ENCODE peak calls at places on chromosome 3, in eight cellular contexts. W, P, Y, X, A, K, Z and O are unnamed samples.

GRCh38 chr3:50519471-50520089 is 16.1 kb upstream of the CACNA2D2 start:
- DNase-seq in K (peak; percentile 72), A (peak; percentile 64), P (peak; percentile 77), Y (no peak), X (peak; percentile 80), Z (peak; percentile 37), W (peak; percentile 50), O (no peak)

GRCh38 chr3:144162042-144162441 is 190.4 kb downstream of the DIPK2A start:
- DNase-seq in X (no peak), K (no peak), W (peak; percentile 34), Y (no peak), Z (peak; percentile 77), P (peak; percentile 93), A (no peak), O (peak; percentile 93)

GRCh38 chr3:72345237-72345878 is 502.9 kb downstream of the SHQ1 start:
- DNase-seq in Y (no peak), W (peak; percentile 42), Z (no peak), A (no peak), P (peak; percentile 22), X (no peak), K (no peak), O (no peak)

GRCh38 chr3:181075098-181075497 is 85.6 kb upstream of the DNAJC19 start:
- DNase-seq in W (no peak), K (no peak), Z (no peak), P (no peak), Y (no peak), A (no peak), X (no peak), O (no peak)

GRCh38 chr3:33047842-33048834 is 48.8 kb downstream of the GLB1 start:
- DNase-seq in Z (no peak), W (no peak), Y (no peak), K (no peak), A (no peak), X (no peak), P (no peak), O (no peak)

GRCh38 chr3:80014576-80014975 is 246.8 kb upstream of the ROBO1 start:
- DNase-seq in A (no peak), P (peak; percentile 22), X (no peak), Z (no peak), W (peak; percentile 29), Y (no peak), K (no peak), O (no peak)

GRCh38 chr3:13507791-13508339 is 27.8 kb downstream of the HDAC11 start:
- DNase-seq in X (no peak), A (no peak), P (peak; percentile 68), Y (no peak), K (peak; percentile 92), W (no peak), Z (no peak), O (no peak)

GRCh38 chr3:9915252-9916141 is 1.4 kb upstream of the IL17RC start:
- DNase-seq in Y (no peak), W (peak; percentile 71), P (peak; percentile 78), A (peak; percentile 78), X (peak; percentile 71), Z (peak; percentile 59), K (no peak), O (no peak)

GRCh38 chr3:193783166-193783896 is 190.3 kb downstream of the OPA1 start:
- DNase-seq in W (peak; percentile 43), Y (no peak), K (peak; percentile 29), X (no peak), P (peak; percentile 73), Z (no peak), A (no peak), O (no peak)

GRCh38 chr3:170500995-170501394 is 82.3 kb downstream of the CLDN11 start:
- DNase-seq in W (no peak), X (no peak), Y (no peak), K (no peak), P (no peak), Z (no peak), A (no peak), O (no peak)

GRCh38 chr3:9669720-9670432 is 20.6 kb downstream of the MTMR14 start:
- DNase-seq in X (peak; percentile 65), K (peak; percentile 29), Z (no peak), Y (no peak), P (no peak), W (peak; percentile 17), A (peak; percentile 31), O (no peak)

GRCh38 chr3:23594897-23595670 is 210.7 kb upstream of the UBE2E1 start:
- DNase-seq in K (no peak), Z (peak; percentile 66), W (peak; percentile 52), P (no peak), A (no peak), Y (no peak), X (no peak), O (no peak)

GRCh38 chr3:186609247-186609868 is 3.5 kb upstream of the AHSG start:
- DNase-seq in Y (no peak), Z (no peak), W (peak; percentile 41), X (peak; percentile 64), K (peak; percentile 42), A (no peak), P (peak; percentile 61), O (no peak)

DNA sequence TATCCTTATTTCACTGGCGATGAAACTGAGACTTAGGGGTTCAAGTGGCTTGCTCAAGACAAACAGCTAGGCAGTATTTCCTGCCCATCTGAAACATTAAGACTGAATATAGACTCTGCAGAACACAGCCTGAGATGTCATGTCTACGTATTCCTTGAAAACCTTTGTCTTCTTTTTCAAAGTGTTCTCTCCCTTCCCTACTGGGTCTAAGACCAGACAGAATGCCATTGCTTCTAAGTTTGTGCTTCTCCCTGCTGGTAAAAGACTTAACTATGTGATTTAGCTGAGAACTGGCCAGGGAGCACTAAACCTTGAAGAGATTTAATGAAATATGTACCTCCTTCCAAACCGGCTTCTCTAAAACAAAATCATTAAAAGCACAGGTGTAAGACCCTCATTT is 9.9 kb downstream of the BCL6 start:
- DNase-seq in Z (no peak), A (no peak), X (no peak), K (no peak), Y (no peak), P (no peak), W (no peak), O (no peak)
- H3K27ac ChIP-seq in Z (no peak overlapping the region), A (peak overlapping the region; percentile 13), X (no peak overlapping the region), K (no peak overlapping the region), Y (peak overlapping the region; percentile 97), P (no peak overlapping the region), W (no peak overlapping the region), O (no peak overlapping the region)

DNA sequence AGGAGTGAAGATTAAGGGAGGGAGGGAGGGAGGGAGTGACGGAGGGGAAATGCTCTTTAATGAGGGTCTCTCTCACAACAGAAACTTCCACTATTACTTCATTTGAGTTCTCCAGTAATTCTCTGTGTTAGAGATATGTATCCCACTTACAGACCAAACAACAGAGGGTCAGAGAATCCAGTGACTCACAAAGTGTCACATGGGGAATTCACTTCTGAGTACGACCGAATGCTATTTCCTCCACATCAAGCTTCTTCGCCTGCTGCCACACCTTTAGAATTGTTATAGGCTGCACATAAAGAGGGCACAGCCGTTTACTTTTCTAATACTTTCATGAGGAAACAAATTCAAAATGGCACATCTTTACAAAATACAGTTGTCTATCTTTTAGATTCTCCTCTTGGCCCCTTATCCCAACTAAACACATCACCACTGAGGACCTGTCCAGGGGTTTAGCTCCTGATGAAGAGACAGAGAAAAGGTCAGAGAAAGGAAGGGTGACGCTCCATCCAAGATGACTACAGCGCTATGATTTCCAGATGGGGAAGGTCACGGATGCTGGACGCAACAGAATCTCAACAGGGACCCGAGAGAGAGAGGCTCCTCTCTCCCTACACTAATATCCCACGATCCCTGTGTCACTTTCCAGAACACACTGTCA is 119.0 kb downstream of the XXYLT1 start:
- DNase-seq in K (peak; percentile 15), W (peak; percentile 66), X (no peak), Z (peak; percentile 66), A (no peak), P (peak; percentile 84), Y (no peak), O (peak; percentile 29)
- H3K27ac ChIP-seq in K (no peak overlapping the region), W (no peak overlapping the region), X (no peak overlapping the region), Z (peak overlapping the region; percentile 95), A (no peak overlapping the region), P (peak overlapping the region; percentile 80), Y (peak overlapping the region; percentile 91), O (peak overlapping the region; percentile 85)

GRCh38 chr3:107933450-107933849 is 157.4 kb downstream of the CD47 start:
- DNase-seq in X (no peak), K (no peak), A (no peak), Z (no peak), W (no peak), Y (no peak), P (no peak), O (no peak)

GRCh38 chr3:107928084-107928445 is 162.8 kb downstream of the CD47 start:
- DNase-seq in Z (peak; percentile 35), W (peak; percentile 59), K (peak; percentile 24), X (no peak), Y (no peak), P (peak; percentile 59), A (peak; percentile 22), O (no peak)

DNA sequence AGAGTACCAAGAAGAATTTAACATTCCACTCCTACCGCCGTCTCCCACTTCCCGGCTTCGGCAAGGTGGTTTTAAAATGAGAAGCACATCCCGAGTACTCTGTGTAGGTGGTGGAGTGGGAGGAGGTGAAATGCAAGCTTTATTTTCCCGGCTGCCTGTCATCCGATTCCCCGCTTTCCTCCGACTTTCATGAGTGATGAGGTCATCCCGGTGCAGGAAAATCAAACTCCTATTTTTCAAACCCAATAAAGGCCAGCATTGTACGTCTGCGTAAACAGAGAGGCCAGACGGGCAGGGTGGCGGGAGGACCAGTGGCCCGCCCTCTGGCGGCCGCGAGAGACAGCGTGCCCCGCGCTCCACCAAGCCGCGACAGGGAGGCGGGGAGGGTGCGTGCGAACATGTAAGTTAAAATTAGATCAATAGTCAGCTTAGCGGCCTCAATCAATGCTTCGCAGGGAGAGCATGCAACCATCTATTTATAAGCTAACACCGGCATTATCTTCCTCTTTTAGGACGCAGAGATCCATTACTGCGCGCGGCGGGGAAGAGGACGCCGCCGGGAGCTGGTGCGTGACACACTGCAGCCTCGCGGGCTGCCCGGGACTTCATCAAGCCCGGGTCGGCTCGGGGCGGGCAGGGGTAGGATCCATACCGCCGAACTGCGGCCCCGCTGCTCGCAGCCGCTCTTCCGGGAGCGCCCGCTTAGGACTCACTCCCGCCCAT is 163.3 kb downstream of the CD47 start:
- DNase-seq in W (peak; percentile 82), P (peak; percentile 91), K (peak; percentile 79), Z (peak; percentile 64), X (peak; percentile 72), Y (no peak), A (peak; percentile 67), O (no peak)
- H3K27ac ChIP-seq in W (no peak overlapping the region), P (peak overlapping the region; percentile 18), K (no peak overlapping the region), Z (no peak overlapping the region), X (no peak overlapping the region), Y (no peak overlapping the region), A (no peak overlapping the region), O (no peak overlapping the region)

GRCh38 chr3:69236808-69237707 is 114.7 kb upstream of the LMOD3 start:
- DNase-seq in A (no peak), K (peak; percentile 28), P (no peak), Y (no peak), Z (no peak), W (peak; percentile 6), X (no peak), O (no peak)
- H3K27ac ChIP-seq in A (no peak overlapping the region), K (peak overlapping the region; percentile 58), P (no peak overlapping the region), Y (peak overlapping the region; percentile 78), Z (no peak overlapping the region), W (peak overlapping the region; percentile 98), X (no peak overlapping the region), O (no peak overlapping the region)